ENCODE peak calls at places on chromosomes 5 and 9, in ten cellular contexts. F, H, Y, E, J, L, B, U, N and K are unnamed samples. For H3K4me1, the result is how much of the 10 kb centered on the place peaks cover.

GRCh38 chr5:53418409-53418808 is 62.0 kb upstream of the FST start:
- DNase-seq in F (no peak), H (no peak), Y (no peak), E (no peak), J (peak), L (no peak), B (peak), U (no peak), N (no peak), K (no peak)

GRCh38 chr5:117504245-117504644 is 929.6 kb upstream of the SEMA6A start:
- DNase-seq in F (no peak), H (no peak), Y (no peak), E (no peak), J (peak), L (no peak), B (no peak), U (no peak), N (no peak), K (no peak)

GRCh38 chr9:107387401-107387800 is 102.2 kb downstream of the KLF4 start:
- DNase-seq in F (peak), H (no peak), Y (no peak), E (peak), J (no peak), L (no peak), B (no peak), U (no peak), N (no peak), K (peak)

GRCh38 chr9:99134893-99135341 is 30.0 kb downstream of the TGFBR1 start:
- DNase-seq in F (no peak), H (no peak), Y (no peak), E (no peak), J (peak), L (no peak), B (peak), U (no peak), N (no peak), K (no peak)

GRCh38 chr5:16674750-16675149 is 58.0 kb upstream of the RETREG1 start:
- DNase-seq in F (no peak), H (no peak), Y (no peak), E (no peak), J (no peak), L (no peak), B (no peak), U (no peak), N (no peak), K (no peak)

GRCh38 chr5:181151146-181151545 is 3.8 kb downstream of the OR2V2 start:
- DNase-seq in F (no peak), H (no peak), Y (no peak), E (no peak), J (no peak), L (no peak), B (peak), U (no peak), N (no peak), K (no peak)

GRCh38 chr5:138654281-138654867 is 79.2 kb upstream of the HSPA9 start:
- DNase-seq in F (no peak), H (no peak), Y (peak), E (no peak), J (peak), L (no peak), B (peak), U (no peak), N (no peak), K (no peak)

GRCh38 chr5:149924481-149924880 is 20.1 kb downstream of the PDE6A start:
- DNase-seq in F (no peak), H (no peak), Y (no peak), E (no peak), J (peak), L (no peak), B (no peak), U (no peak), N (no peak), K (no peak)

GRCh38 chr5:90939208-90939607 is 380.6 kb downstream of the ADGRV1 start:
- DNase-seq in F (no peak), H (no peak), Y (no peak), E (no peak), J (no peak), L (no peak), B (peak), U (no peak), N (no peak), K (no peak)

GRCh38 chr9:90914868-90915483 is 113.4 kb downstream of the SYK start:
- DNase-seq in F (peak), H (peak), Y (peak), E (peak), J (peak), L (peak), B (peak), U (peak), N (peak), K (peak)

GRCh38 chr5:114176356-114176755 is 185.5 kb upstream of the KCNN2 start:
- DNase-seq in F (no peak), H (no peak), Y (no peak), E (no peak), J (peak), L (no peak), B (no peak), U (no peak), N (no peak), K (no peak)

GRCh38 chr9:2985343-2985742 is 141.4 kb upstream of the PUM3 start:
- DNase-seq in F (no peak), H (no peak), Y (no peak), E (no peak), J (no peak), L (no peak), B (no peak), U (no peak), N (no peak), K (no peak)

GRCh38 chr5:14665949-14666741 is 1.6 kb downstream of the OTULIN start:
- DNase-seq in F (peak), H (peak), Y (peak), E (peak), J (peak), L (no peak), B (peak), U (no peak), N (no peak), K (no peak)

GRCh38 chr5:116668361-116668760 is 93.7 kb upstream of the SEMA6A start:
- DNase-seq in F (no peak), H (no peak), Y (no peak), E (no peak), J (no peak), L (no peak), B (no peak), U (no peak), N (no peak), K (no peak)

GRCh38 chr9:20618361-20618799 is 3.9 kb downstream of the MLLT3 start:
- DNase-seq in F (peak), H (peak), Y (no peak), E (peak), J (peak), L (no peak), B (peak), U (no peak), N (no peak), K (peak)

GRCh38 chr9:110130211-110130610 is 77.7 kb downstream of the C9orf152 start:
- DNase-seq in F (no peak), H (no peak), Y (no peak), E (no peak), J (no peak), L (no peak), B (no peak), U (no peak), N (no peak), K (no peak)
- H3K4me1 ChIP-seq in F (under half), H (half or more), Y (under half), E (half or more), J (under half), L (under half), B (under half), U (under half), N (under half), K (under half)

DNA sequence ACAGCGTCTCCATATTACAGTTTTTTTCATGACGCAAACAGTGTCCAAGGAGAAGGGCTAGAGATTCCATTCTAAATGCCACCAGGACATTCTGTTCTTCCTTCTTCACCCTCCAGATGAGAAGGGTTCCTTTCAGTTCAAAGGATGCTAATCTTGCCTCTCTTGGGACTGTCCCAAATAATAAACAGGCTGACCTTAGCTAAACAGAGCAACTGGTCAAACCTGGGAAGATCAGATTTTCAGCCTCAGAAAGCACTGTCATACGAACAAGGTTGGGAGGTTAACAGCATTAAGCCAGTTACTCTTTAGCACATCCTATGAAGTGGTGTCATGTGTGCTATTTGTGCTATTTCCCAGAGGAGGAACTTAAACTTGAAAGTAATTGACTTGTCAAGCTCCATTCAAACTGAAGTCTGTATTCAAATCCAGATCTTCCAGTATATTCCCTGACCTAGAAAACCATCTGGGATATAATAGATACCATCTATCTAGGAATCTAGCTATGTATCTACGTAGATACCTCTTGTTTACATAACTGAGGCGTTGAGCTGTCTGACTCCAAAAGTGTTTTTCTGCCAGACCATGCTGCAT is 125.5 kb downstream of the LPAR1 start:
- DNase-seq in F (no peak), H (no peak), Y (no peak), E (no peak), J (peak), L (no peak), B (no peak), U (no peak), N (no peak), K (no peak)
- H3K4me1 ChIP-seq in F (under half), H (under half), Y (under half), E (under half), J (under half), L (under half), B (under half), U (under half), N (under half), K (under half)

GRCh38 chr9:133417541-133418461 is at the start of gene REXO4:
- DNase-seq in F (peak), H (peak), Y (peak), E (peak), J (peak), L (peak), B (peak), U (peak), N (peak), K (peak)
- H3K4me1 ChIP-seq in F (under half), H (under half), Y (under half), E (under half), J (under half), L (under half), B (under half), U (under half), N (under half), K (under half)

DNA sequence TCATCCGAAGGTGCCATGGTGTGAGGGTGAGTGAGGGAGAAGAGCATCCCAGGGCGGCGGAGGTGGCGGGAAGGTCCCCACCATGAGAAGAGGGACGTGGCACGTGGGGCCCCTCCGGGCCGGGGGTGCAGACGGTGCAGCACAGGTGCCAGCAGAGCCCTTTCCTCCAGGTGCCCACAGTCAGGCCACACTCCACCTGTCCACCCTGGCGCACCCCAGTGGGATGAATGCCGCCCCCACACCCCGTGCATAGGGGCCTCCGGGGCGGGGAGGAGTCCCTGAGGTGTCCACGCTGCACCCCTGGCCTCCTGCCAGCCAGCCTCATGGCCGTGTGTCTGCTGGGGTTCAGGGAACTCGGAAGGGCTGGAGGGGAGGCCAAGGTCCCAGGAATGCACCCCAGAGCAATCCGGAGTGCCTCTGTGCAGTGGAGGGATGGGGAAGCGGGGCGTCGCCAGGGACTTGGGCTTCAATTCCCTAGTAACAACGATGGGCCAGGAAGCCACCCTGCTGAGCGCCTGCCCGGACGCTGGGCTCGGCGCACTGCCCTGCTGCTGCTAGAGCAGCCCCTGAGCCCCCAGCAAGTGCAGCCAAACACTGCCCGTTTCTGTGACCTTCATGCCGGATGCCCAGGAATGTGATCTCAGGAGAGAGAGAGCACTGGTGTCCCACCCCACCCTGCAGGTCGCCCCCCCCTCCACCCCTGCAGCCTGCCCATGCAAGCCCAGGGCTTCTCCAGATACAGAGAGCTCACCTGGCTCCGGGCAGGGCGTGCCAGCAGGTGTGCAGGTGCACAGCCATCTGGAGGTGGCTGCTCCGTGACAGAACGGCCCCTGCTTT is 8.8 kb upstream of the NACC2 start:
- DNase-seq in F (no peak), H (no peak), Y (peak), E (no peak), J (no peak), L (no peak), B (no peak), U (no peak), N (no peak), K (no peak)
- H3K4me1 ChIP-seq in F (under half), H (under half), Y (under half), E (under half), J (under half), L (under half), B (under half), U (under half), N (under half), K (under half)

GRCh38 chr9:131671150-131671549 is 68.7 kb downstream of the RAPGEF1 start:
- DNase-seq in F (no peak), H (no peak), Y (no peak), E (no peak), J (no peak), L (no peak), B (no peak), U (no peak), N (no peak), K (no peak)
- H3K4me1 ChIP-seq in F (half or more), H (under half), Y (under half), E (under half), J (under half), L (under half), B (under half), U (under half), N (under half), K (under half)

DNA sequence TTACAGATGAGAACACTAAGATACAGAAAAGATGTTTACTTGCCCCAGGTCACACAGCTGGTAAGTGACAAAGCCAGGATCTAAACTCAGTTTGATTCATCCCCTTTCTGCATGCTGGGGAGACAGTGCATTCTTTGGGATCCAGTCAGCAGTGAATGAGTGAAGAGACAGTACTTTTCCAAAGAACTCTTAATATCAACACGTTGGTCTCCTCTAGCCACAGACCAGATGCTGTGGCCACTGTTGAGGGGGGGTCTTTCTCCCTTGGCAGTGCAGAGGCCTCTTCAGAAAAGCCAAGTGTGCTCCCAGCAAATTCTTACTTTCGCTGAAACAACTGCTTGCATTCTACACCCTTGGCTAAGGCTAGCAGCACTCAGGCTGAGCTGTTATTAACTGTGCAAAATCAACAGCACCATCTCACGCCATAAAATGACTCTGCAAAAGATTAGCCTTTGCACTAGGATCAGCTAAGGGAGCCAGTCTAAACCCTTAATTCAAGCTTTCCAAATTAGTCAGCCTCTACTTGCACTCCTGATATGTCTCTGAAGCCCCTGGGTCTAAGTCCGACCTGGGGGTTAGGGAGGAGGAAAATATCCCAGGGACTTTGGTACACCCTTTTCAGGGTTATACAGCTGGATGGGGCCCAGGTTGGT is 4.8 kb upstream of the TMEM171 start:
- DNase-seq in F (no peak), H (peak), Y (no peak), E (peak), J (peak), L (no peak), B (peak), U (no peak), N (no peak), K (no peak)
- H3K4me1 ChIP-seq in F (under half), H (under half), Y (under half), E (half or more), J (under half), L (under half), B (under half), U (under half), N (under half), K (under half)